ENCODE peak calls at places on chromosomes 7 and 10, in four cellular contexts. One of them, this sample, is unnamed.

GRCh38 chr7:33191326-33191725 is 62.0 kb downstream of the BBS9 start:
- ATAC-seq in stimulated activated naive CD8-positive, alpha-beta T cell treated with anti-CD3 and anti-CD28 coated beads, Interleukin-15, Interleukin-2, amounts not matched to agents 100 U/mL and 50 U/mL, for 24 hours: peak; percentile 52
- ATAC-seq in omental fat pad: no peak
- ATAC-seq in aorta: no peak
- ATAC-seq in this sample: peak; percentile 50

GRCh38 chr7:139572071-139572470 is 48.6 kb downstream of the CLEC2L start:
- ATAC-seq in aorta: no peak
- ATAC-seq in stimulated activated naive CD8-positive, alpha-beta T cell treated with anti-CD3 and anti-CD28 coated beads, Interleukin-15, Interleukin-2, amounts not matched to agents 100 U/mL and 50 U/mL, for 24 hours: no peak
- ATAC-seq in omental fat pad: no peak
- ATAC-seq in this sample: no peak

GRCh38 chr7:2670720-2671391 is 17.1 kb upstream of the AMZ1 start:
- ATAC-seq in aorta: peak; percentile 82
- ATAC-seq in stimulated activated naive CD8-positive, alpha-beta T cell treated with anti-CD3 and anti-CD28 coated beads, Interleukin-15, Interleukin-2, amounts not matched to agents 100 U/mL and 50 U/mL, for 24 hours: peak; percentile 87
- ATAC-seq in omental fat pad: no peak
- ATAC-seq in this sample: peak; percentile 93

GRCh38 chr7:105454921-105455320 is 66.2 kb upstream of the SRPK2 start:
- ATAC-seq in aorta: no peak
- ATAC-seq in stimulated activated naive CD8-positive, alpha-beta T cell treated with anti-CD3 and anti-CD28 coated beads, Interleukin-15, Interleukin-2, amounts not matched to agents 100 U/mL and 50 U/mL, for 24 hours: no peak
- ATAC-seq in omental fat pad: peak; percentile 37
- ATAC-seq in this sample: peak; percentile 9

GRCh38 chr10:89946106-89946505 is 244.7 kb downstream of the KIF20B start:
- ATAC-seq in stimulated activated naive CD8-positive, alpha-beta T cell treated with anti-CD3 and anti-CD28 coated beads, Interleukin-15, Interleukin-2, amounts not matched to agents 100 U/mL and 50 U/mL, for 24 hours: no peak
- ATAC-seq in omental fat pad: no peak
- ATAC-seq in aorta: no peak
- ATAC-seq in this sample: no peak

GRCh38 chr7:70047891-70048448 is 449.7 kb downstream of the AUTS2 start:
- ATAC-seq in aorta: no peak
- ATAC-seq in stimulated activated naive CD8-positive, alpha-beta T cell treated with anti-CD3 and anti-CD28 coated beads, Interleukin-15, Interleukin-2, amounts not matched to agents 100 U/mL and 50 U/mL, for 24 hours: no peak
- ATAC-seq in omental fat pad: no peak
- ATAC-seq in this sample: no peak

GRCh38 chr7:23468721-23469149 is 1.6 kb downstream of the IGF2BP3 start:
- ATAC-seq in omental fat pad: no peak
- ATAC-seq in aorta: peak; percentile 31
- ATAC-seq in stimulated activated naive CD8-positive, alpha-beta T cell treated with anti-CD3 and anti-CD28 coated beads, Interleukin-15, Interleukin-2, amounts not matched to agents 100 U/mL and 50 U/mL, for 24 hours: no peak
- ATAC-seq in this sample: no peak

GRCh38 chr7:101179117-101179779 is 845 bp downstream of the NAT16 start:
- ATAC-seq in omental fat pad: no peak
- ATAC-seq in aorta: no peak
- ATAC-seq in stimulated activated naive CD8-positive, alpha-beta T cell treated with anti-CD3 and anti-CD28 coated beads, Interleukin-15, Interleukin-2, amounts not matched to agents 100 U/mL and 50 U/mL, for 24 hours: no peak
- ATAC-seq in this sample: peak; percentile 6

GRCh38 chr10:95415631-95416031 is 124.8 kb upstream of the PDLIM1 start:
- ATAC-seq in omental fat pad: no peak
- ATAC-seq in aorta: peak; percentile 40
- ATAC-seq in stimulated activated naive CD8-positive, alpha-beta T cell treated with anti-CD3 and anti-CD28 coated beads, Interleukin-15, Interleukin-2, amounts not matched to agents 100 U/mL and 50 U/mL, for 24 hours: no peak
- ATAC-seq in this sample: no peak

GRCh38 chr10:101663097-101663496 is 31.9 kb downstream of the FBXW4 start:
- ATAC-seq in stimulated activated naive CD8-positive, alpha-beta T cell treated with anti-CD3 and anti-CD28 coated beads, Interleukin-15, Interleukin-2, amounts not matched to agents 100 U/mL and 50 U/mL, for 24 hours: no peak
- ATAC-seq in omental fat pad: no peak
- ATAC-seq in aorta: no peak
- ATAC-seq in this sample: no peak

GRCh38 chr7:22827563-22827962 is 4.9 kb upstream of the TOMM7 start:
- ATAC-seq in aorta: no peak
- ATAC-seq in stimulated activated naive CD8-positive, alpha-beta T cell treated with anti-CD3 and anti-CD28 coated beads, Interleukin-15, Interleukin-2, amounts not matched to agents 100 U/mL and 50 U/mL, for 24 hours: no peak
- ATAC-seq in omental fat pad: no peak
- ATAC-seq in this sample: no peak

GRCh38 chr7:157691521-157692155 is 354.8 kb downstream of the DNAJB6 start:
- ATAC-seq in stimulated activated naive CD8-positive, alpha-beta T cell treated with anti-CD3 and anti-CD28 coated beads, Interleukin-15, Interleukin-2, amounts not matched to agents 100 U/mL and 50 U/mL, for 24 hours: no peak
- ATAC-seq in aorta: peak; percentile 20
- ATAC-seq in omental fat pad: no peak
- ATAC-seq in this sample: no peak

GRCh38 chr7:33845991-33846509 is 59.3 kb upstream of the BMPER start:
- ATAC-seq in omental fat pad: peak; percentile 71
- ATAC-seq in aorta: peak; percentile 33
- ATAC-seq in stimulated activated naive CD8-positive, alpha-beta T cell treated with anti-CD3 and anti-CD28 coated beads, Interleukin-15, Interleukin-2, amounts not matched to agents 100 U/mL and 50 U/mL, for 24 hours: no peak
- ATAC-seq in this sample: peak; percentile 71

GRCh38 chr7:5237286-5237685 is 45.5 kb upstream of the SLC29A4 start:
- ATAC-seq in omental fat pad: peak; percentile 49
- ATAC-seq in aorta: peak; percentile 28
- ATAC-seq in stimulated activated naive CD8-positive, alpha-beta T cell treated with anti-CD3 and anti-CD28 coated beads, Interleukin-15, Interleukin-2, amounts not matched to agents 100 U/mL and 50 U/mL, for 24 hours: no peak
- ATAC-seq in this sample: no peak

GRCh38 chr7:64651632-64652165 is 14.2 kb upstream of the ZNF107 start:
- ATAC-seq in aorta: no peak
- ATAC-seq in stimulated activated naive CD8-positive, alpha-beta T cell treated with anti-CD3 and anti-CD28 coated beads, Interleukin-15, Interleukin-2, amounts not matched to agents 100 U/mL and 50 U/mL, for 24 hours: no peak
- ATAC-seq in omental fat pad: no peak
- ATAC-seq in this sample: no peak

GRCh38 chr7:43318188-43318587 is 205.7 kb downstream of the HECW1 start:
- ATAC-seq in omental fat pad: peak; percentile 95
- ATAC-seq in aorta: peak; percentile 22
- ATAC-seq in stimulated activated naive CD8-positive, alpha-beta T cell treated with anti-CD3 and anti-CD28 coated beads, Interleukin-15, Interleukin-2, amounts not matched to agents 100 U/mL and 50 U/mL, for 24 hours: no peak
- ATAC-seq in this sample: no peak

GRCh38 chr7:122633472-122633871 is 65.4 kb downstream of the RNF133 start:
- ATAC-seq in aorta: no peak
- ATAC-seq in stimulated activated naive CD8-positive, alpha-beta T cell treated with anti-CD3 and anti-CD28 coated beads, Interleukin-15, Interleukin-2, amounts not matched to agents 100 U/mL and 50 U/mL, for 24 hours: no peak
- ATAC-seq in omental fat pad: no peak
- ATAC-seq in this sample: no peak

GRCh38 chr7:90433221-90433620 is 30.0 kb downstream of the CLDN12 start:
- ATAC-seq in stimulated activated naive CD8-positive, alpha-beta T cell treated with anti-CD3 and anti-CD28 coated beads, Interleukin-15, Interleukin-2, amounts not matched to agents 100 U/mL and 50 U/mL, for 24 hours: no peak
- ATAC-seq in aorta: no peak
- ATAC-seq in omental fat pad: no peak
- ATAC-seq in this sample: no peak

GRCh38 chr10:132958886-132959295 is 16.5 kb upstream of the CFAP46 start:
- ATAC-seq in aorta: no peak
- ATAC-seq in stimulated activated naive CD8-positive, alpha-beta T cell treated with anti-CD3 and anti-CD28 coated beads, Interleukin-15, Interleukin-2, amounts not matched to agents 100 U/mL and 50 U/mL, for 24 hours: no peak
- ATAC-seq in omental fat pad: no peak
- ATAC-seq in this sample: no peak

GRCh38 chr10:133199992-133200611 is 29.9 kb upstream of the UTF1 start:
- ATAC-seq in stimulated activated naive CD8-positive, alpha-beta T cell treated with anti-CD3 and anti-CD28 coated beads, Interleukin-15, Interleukin-2, amounts not matched to agents 100 U/mL and 50 U/mL, for 24 hours: no peak
- ATAC-seq in aorta: no peak
- ATAC-seq in omental fat pad: peak; percentile 51
- ATAC-seq in this sample: no peak

GRCh38 chr7:23938230-23938629 is 228.2 kb downstream of the STK31 start:
- ATAC-seq in omental fat pad: no peak
- ATAC-seq in stimulated activated naive CD8-positive, alpha-beta T cell treated with anti-CD3 and anti-CD28 coated beads, Interleukin-15, Interleukin-2, amounts not matched to agents 100 U/mL and 50 U/mL, for 24 hours: no peak
- ATAC-seq in aorta: no peak
- ATAC-seq in this sample: no peak

GRCh38 chr10:77906863-77907861 is 19.4 kb downstream of the DLG5 start:
- ATAC-seq in omental fat pad: no peak
- ATAC-seq in stimulated activated naive CD8-positive, alpha-beta T cell treated with anti-CD3 and anti-CD28 coated beads, Interleukin-15, Interleukin-2, amounts not matched to agents 100 U/mL and 50 U/mL, for 24 hours: no peak
- ATAC-seq in aorta: no peak
- ATAC-seq in this sample: no peak